ENCODE peak calls at places on chromosome 6, in five cellular contexts. B, R, J, Y and M are unnamed samples.

GRCh38 chr6:44045672-44046015 is 81.6 kb downstream of the MRPL14 start:
- DNase-seq in Y (no peak), J (no peak), B (no peak), R (no peak), M (no peak)

GRCh38 chr6:44956426-44956825 is 371.7 kb upstream of the RUNX2 start:
- DNase-seq in B (no peak), R (no peak), Y (no peak), J (no peak), M (no peak)

GRCh38 chr6:79466222-79466834 is 70.9 kb downstream of the LCA5 start:
- DNase-seq in Y (no peak), B (no peak), R (no peak), J (no peak), M (no peak)

GRCh38 chr6:128046033-128046432 is 145.2 kb upstream of the THEMIS start:
- DNase-seq in B (no peak), Y (no peak), J (no peak), R (no peak), M (no peak)

GRCh38 chr6:145756170-145756662 is 20.9 kb upstream of the EPM2A start:
- DNase-seq in B (no peak), Y (no peak), J (no peak), R (peak), M (peak)

GRCh38 chr6:2810092-2810671 is 31.5 kb downstream of the SERPINB1 start:
- DNase-seq in J (no peak), R (no peak), B (no peak), Y (no peak), M (peak)

GRCh38 chr6:68071740-68072139 is 563.3 kb upstream of the ADGRB3 start:
- DNase-seq in B (no peak), R (no peak), Y (no peak), J (no peak), M (no peak)

GRCh38 chr6:145699462-145699861 is 35.9 kb downstream of the EPM2A start:
- DNase-seq in J (no peak), R (no peak), Y (no peak), B (no peak), M (no peak)

GRCh38 chr6:155248021-155249001 is 15.5 kb upstream of the CLDN20 start:
- DNase-seq in R (peak), B (peak), Y (peak), J (no peak), M (peak)

GRCh38 chr6:40399888-40400468 is 187.2 kb downstream of the LRFN2 start:
- DNase-seq in Y (no peak), J (no peak), R (peak), B (no peak), M (no peak)

GRCh38 chr6:107496041-107496440 is 6.1 kb downstream of the SOBP start:
- DNase-seq in J (no peak), R (no peak), Y (no peak), B (no peak), M (no peak)

GRCh38 chr6:11413728-11414127 is 123.8 kb upstream of the TMEM170B start:
- DNase-seq in Y (no peak), J (no peak), R (no peak), B (no peak), M (no peak)

GRCh38 chr6:144151010-144151727 is 852 bp downstream of the STX11 start:
- DNase-seq in J (no peak), B (no peak), R (no peak), Y (no peak), M (peak)

GRCh38 chr6:149060985-149061760 is 256.3 kb upstream of the TAB2 start:
- DNase-seq in J (no peak), R (no peak), B (no peak), Y (no peak), M (peak)